ENCODE peak calls at places on chromosomes 7 and 10, in five cellular contexts. B is kidney epithelial cell; H is astrocyte of the spinal cord; K is CD8-positive, alpha-beta memory T cell; A is GM23338. J is an unnamed sample.

GRCh38 chr10:112283100-112283499 is at the start of gene TECTB:
- DNase-seq in B (no peak), H (no peak), K (no peak), A (no peak), J (no peak)

GRCh38 chr10:28250782-28251181 is 52.1 kb downstream of the MPP7 start:
- DNase-seq in B (no peak), H (peak), K (no peak), A (no peak), J (no peak)

GRCh38 chr10:23293973-23294372 is 50.6 kb downstream of the C10orf67 start:
- DNase-seq in B (no peak), H (no peak), K (no peak), A (no peak), J (no peak)

GRCh38 chr10:133094866-133095265 is 7.1 kb downstream of the ADGRA1 start:
- DNase-seq in B (no peak), H (no peak), K (no peak), A (no peak), J (no peak)

GRCh38 chr10:49749556-49750491 is 12.3 kb downstream of the OGDHL start:
- DNase-seq in B (no peak), H (no peak), K (no peak), A (no peak), J (no peak)

GRCh38 chr7:144656960-144657359 is 178.9 kb downstream of the TPK1 start:
- DNase-seq in B (no peak), H (no peak), K (no peak), A (peak), J (no peak)

GRCh38 chr7:74280985-74281384 is 8.2 kb upstream of the CLIP2 start:
- DNase-seq in B (no peak), H (no peak), K (no peak), A (no peak), J (no peak)

GRCh38 chr10:109934958-109935793 is 11.9 kb upstream of the XPNPEP1 start:
- DNase-seq in B (peak), H (peak), K (no peak), A (peak), J (peak)

GRCh38 chr10:30751678-30752331 is 122.3 kb upstream of the LYZL2 start:
- DNase-seq in B (no peak), H (peak), K (peak), A (peak), J (peak)

GRCh38 chr7:114140561-114140960 is 221.8 kb upstream of the PPP1R3A start:
- DNase-seq in B (no peak), H (no peak), K (no peak), A (no peak), J (no peak)

GRCh38 chr7:137329411-137329810 is 14.1 kb downstream of the PTN start:
- DNase-seq in B (no peak), H (no peak), K (no peak), A (no peak), J (no peak)

GRCh38 chr10:75191821-75192568 is 18.6 kb upstream of the VDAC2 start:
- DNase-seq in B (no peak), H (peak), K (no peak), A (no peak), J (no peak)

GRCh38 chr10:79315602-79315920 is 31.7 kb upstream of the PPIF start:
- DNase-seq in B (no peak), H (no peak), K (no peak), A (no peak), J (no peak)

GRCh38 chr7:95446618-95447017 is 11.8 kb upstream of the PON2 start:
- DNase-seq in B (no peak), H (no peak), K (no peak), A (no peak), J (no peak)

GRCh38 chr10:3067045-3067858 is at the start of gene PFKP:
- DNase-seq in B (no peak), H (no peak), K (peak), A (peak), J (no peak)

GRCh38 chr10:22631185-22631584 is 83.2 kb downstream of the PIP4K2A start:
- DNase-seq in B (no peak), H (no peak), K (no peak), A (no peak), J (no peak)

GRCh38 chr7:50653997-50654425 is 88.8 kb upstream of the DDC start:
- DNase-seq in B (no peak), H (peak), K (no peak), A (no peak), J (peak)

GRCh38 chr10:7314068-7314646 is 96.7 kb downstream of the SFMBT2 start:
- DNase-seq in B (no peak), H (no peak), K (no peak), A (no peak), J (no peak)

GRCh38 chr10:31623466-31623865 is 304.4 kb downstream of the ZEB1 start:
- DNase-seq in B (no peak), H (no peak), K (no peak), A (no peak), J (peak)

GRCh38 chr7:153934048-153934447 is 118.2 kb upstream of the DPP6 start:
- DNase-seq in B (no peak), H (no peak), K (no peak), A (no peak), J (no peak)

GRCh38 chr10:18359839-18360238 is 219.6 kb downstream of the CACNB2 start:
- DNase-seq in B (no peak), H (no peak), K (no peak), A (no peak), J (no peak)

GRCh38 chr7:30929686-30930085 is 18.0 kb downstream of the AQP1 start:
- DNase-seq in B (no peak), H (no peak), K (no peak), A (no peak), J (no peak)

GRCh38 chr7:95476904-95477594 is 8.7 kb upstream of the ASB4 start:
- DNase-seq in B (no peak), H (peak), K (peak), A (peak), J (no peak)

GRCh38 chr7:123745437-123745836 is 3.4 kb downstream of the WASL start:
- DNase-seq in B (no peak), H (no peak), K (no peak), A (no peak), J (no peak)

GRCh38 chr10:5479481-5480161 is 19.7 kb downstream of the CALML5 start:
- DNase-seq in B (no peak), H (no peak), K (no peak), A (no peak), J (no peak)

GRCh38 chr7:28812641-28813040 is 145.5 kb downstream of the TRIL start:
- DNase-seq in B (no peak), H (no peak), K (no peak), A (no peak), J (no peak)

GRCh38 chr7:158531661-158532060 is 56.0 kb downstream of the PTPRN2 start:
- DNase-seq in B (no peak), H (no peak), K (no peak), A (no peak), J (no peak)

GRCh38 chr10:129958686-129959543 is 5.2 kb downstream of the EBF3 start:
- DNase-seq in B (no peak), H (no peak), K (no peak), A (peak), J (no peak)

GRCh38 chr7:12456506-12456905 is 52.8 kb upstream of the VWDE start:
- DNase-seq in B (no peak), H (no peak), K (no peak), A (no peak), J (no peak)

GRCh38 chr10:97459111-97459510 is 13.1 kb downstream of the ZDHHC16 start:
- DNase-seq in B (no peak), H (no peak), K (no peak), A (no peak), J (no peak)

GRCh38 chr10:66627156-66627555 is 298.7 kb upstream of the LRRTM3 start:
- DNase-seq in B (no peak), H (peak), K (no peak), A (peak), J (no peak)

GRCh38 chr7:74307738-74308505 is 18.7 kb downstream of the CLIP2 start:
- DNase-seq in B (no peak), H (no peak), K (no peak), A (no peak), J (no peak)

GRCh38 chr10:23310443-23310842 is 34.2 kb downstream of the C10orf67 start:
- DNase-seq in B (no peak), H (no peak), K (no peak), A (no peak), J (no peak)

GRCh38 chr7:22357311-22358175 is 589 bp upstream of the RAPGEF5 start:
- DNase-seq in B (peak), H (peak), K (no peak), A (peak), J (no peak)

GRCh38 chr7:46156835-46157234 is 235.8 kb upstream of the IGFBP3 start:
- DNase-seq in B (no peak), H (no peak), K (no peak), A (no peak), J (no peak)

GRCh38 chr7:29563590-29564454 is at the start of gene PRR15:
- DNase-seq in B (no peak), H (peak), K (no peak), A (peak), J (no peak)

GRCh38 chr7:74449809-74450397 is 3.8 kb upstream of the GTF2IRD1 start:
- DNase-seq in B (no peak), H (no peak), K (peak), A (peak), J (no peak)

DNA sequence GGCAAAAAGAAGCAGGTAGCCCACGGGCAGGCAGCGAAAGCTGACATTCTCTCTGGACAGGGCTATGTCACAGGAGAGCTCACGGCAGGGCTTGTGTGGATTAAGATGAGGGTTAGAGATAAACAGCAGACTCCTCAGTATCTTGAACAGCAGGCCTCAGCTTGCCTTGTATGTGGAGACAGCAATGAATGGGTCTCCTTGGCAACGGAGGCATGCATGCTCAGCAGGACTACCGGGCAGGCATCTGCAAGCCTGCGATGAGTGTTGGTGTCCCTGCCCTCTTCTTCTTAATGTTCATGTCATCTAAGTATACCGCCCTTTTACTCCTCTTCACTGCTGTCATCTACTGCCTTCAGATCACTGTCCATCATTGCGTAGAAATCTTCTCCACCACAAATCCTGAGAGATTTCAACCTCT is 81.9 kb upstream of the C1GALT1 start:
- DNase-seq in B (no peak), H (peak), K (no peak), A (peak), J (no peak)
- H3K4me3 ChIP-seq in B (no peak), H (no peak), K (no peak), A (no peak), J (no peak)

DNA sequence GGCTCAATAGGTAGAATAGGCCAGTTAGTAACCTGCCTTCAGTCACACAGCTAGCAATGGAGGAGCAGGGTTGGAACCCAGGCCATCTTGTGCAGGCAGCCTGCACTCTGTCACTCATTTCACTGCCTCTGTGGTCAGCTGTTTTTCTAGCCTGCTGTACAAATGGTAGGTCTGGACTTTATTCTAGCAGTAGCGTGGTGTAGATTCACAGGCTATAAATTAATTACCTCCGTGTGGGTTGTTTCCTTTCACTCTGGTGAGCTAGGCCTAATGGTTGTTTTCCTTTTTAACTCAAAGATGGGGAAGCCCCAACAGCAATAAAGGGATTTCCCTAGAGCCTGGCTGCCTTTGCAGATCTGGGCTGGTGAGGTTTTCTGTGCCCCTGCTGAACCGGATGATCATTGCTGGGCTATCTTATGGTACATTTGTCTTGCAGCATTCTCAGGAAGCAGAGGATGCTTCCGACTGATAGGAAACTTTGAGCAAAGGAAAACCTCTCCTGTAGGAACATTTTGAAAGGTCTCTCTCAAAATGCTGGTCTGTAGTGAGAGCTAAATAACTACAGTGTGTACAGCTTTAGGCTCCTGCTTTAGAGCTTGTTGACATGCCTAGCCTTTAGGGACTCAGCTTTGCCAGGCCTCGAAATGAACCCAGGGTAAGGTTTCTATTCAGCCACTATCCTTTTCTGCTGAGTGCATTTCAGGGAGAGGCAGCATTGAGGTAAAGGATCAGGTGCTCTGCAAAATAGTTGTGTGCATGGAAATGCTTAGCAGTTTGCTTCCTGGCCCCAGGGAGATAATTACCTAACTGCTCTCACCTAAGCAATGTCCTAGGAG is 157.4 kb downstream of the ST7 start:
- DNase-seq in B (no peak), H (no peak), K (peak), A (no peak), J (no peak)
- H3K4me3 ChIP-seq in B (no peak), H (no peak), K (no peak), A (no peak), J (no peak)

DNA sequence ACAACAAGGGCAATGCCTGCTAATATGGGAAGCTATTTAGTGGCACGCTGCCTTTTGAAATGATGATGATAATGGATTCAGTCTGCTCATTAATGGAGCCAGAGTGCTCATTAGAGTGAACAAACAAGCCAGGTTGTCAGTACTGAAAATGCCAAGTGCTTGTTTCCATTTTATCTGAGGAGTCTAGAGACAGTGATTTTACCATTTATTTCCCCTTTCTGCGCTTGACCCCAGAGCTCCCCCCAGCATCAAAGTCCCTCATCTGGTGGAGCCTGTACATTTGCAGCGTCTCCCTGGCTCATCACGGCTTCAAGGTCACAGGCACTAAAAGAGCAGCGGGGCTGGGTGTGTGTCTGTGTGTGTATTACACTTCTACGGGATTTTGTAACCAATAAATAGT is 553.9 kb downstream of the TFEC start:
- DNase-seq in B (no peak), H (peak), K (no peak), A (peak), J (no peak)
- H3K4me3 ChIP-seq in B (peak), H (peak), K (peak), A (peak), J (peak)

GRCh38 chr7:112421666-112422486 is 28.4 kb upstream of the IFRD1 start:
- DNase-seq in B (no peak), H (no peak), K (no peak), A (peak), J (no peak)

GRCh38 chr7:112420236-112420945 is 29.9 kb upstream of the IFRD1 start:
- DNase-seq in B (no peak), H (peak), K (no peak), A (no peak), J (no peak)

GRCh38 chr7:112419543-112420130 is 30.6 kb upstream of the IFRD1 start:
- DNase-seq in B (no peak), H (no peak), K (no peak), A (no peak), J (no peak)

GRCh38 chr7:112423987-112424386 is 26.3 kb upstream of the IFRD1 start:
- DNase-seq in B (no peak), H (no peak), K (no peak), A (no peak), J (no peak)

GRCh38 chr7:112422842-112423496 is 27.3 kb upstream of the IFRD1 start:
- DNase-seq in B (peak), H (peak), K (no peak), A (peak), J (peak)
- H3K4me3 ChIP-seq in B (no peak), H (no peak), K (no peak), A (no peak), J (no peak)